ENCODE peak calls at places on chromosome 9, in eight cellular contexts. F is GM04504; R is CD8-positive, alpha-beta memory T cell; L is HT1080; M is left ventricle myocardium superior; V is adipocyte; X is posterior cingulate gyrus; S is effector CD4-positive, alpha-beta T cell. O is an unnamed sample.

GRCh38 chr9:120931278-120932085 is 4.9 kb upstream of the TRAF1 start:
- DNase-seq in X (no peak), F (no peak), S (peak), M (no peak), L (peak), R (peak), V (peak), O (peak)

GRCh38 chr9:3508531-3509374 is 17.0 kb downstream of the RFX3 start:
- DNase-seq in R (no peak), M (no peak), S (no peak), L (no peak), V (peak), X (no peak), F (no peak), O (no peak)

GRCh38 chr9:3490957-3491356 is 34.8 kb downstream of the RFX3 start:
- DNase-seq in M (no peak), F (no peak), L (no peak), V (no peak), X (no peak), R (no peak), S (no peak), O (no peak)

GRCh38 chr9:289121-289520 is 74.5 kb downstream of the DOCK8 start:
- DNase-seq in V (no peak), X (no peak), F (no peak), R (no peak), M (no peak), L (no peak), S (no peak), O (no peak)

GRCh38 chr9:117916291-117916690 is 212.1 kb downstream of the TLR4 start:
- DNase-seq in V (no peak), R (no peak), L (no peak), F (no peak), X (no peak), S (no peak), M (no peak), O (peak)

GRCh38 chr9:91839926-91840464 is 110.0 kb downstream of the ROR2 start:
- DNase-seq in F (no peak), L (no peak), V (no peak), R (no peak), X (no peak), S (no peak), M (no peak), O (no peak)

GRCh38 chr9:134182554-134183219 is 18.3 kb upstream of the RNU6ATAC start:
- DNase-seq in S (no peak), V (no peak), L (no peak), M (no peak), F (no peak), X (no peak), R (no peak), O (no peak)

GRCh38 chr9:35882996-35883395 is 12.8 kb upstream of the OR13J1 start:
- DNase-seq in R (no peak), V (peak), F (no peak), X (no peak), L (peak), M (no peak), S (no peak), O (no peak)

GRCh38 chr9:3527653-3527960 is 1.8 kb upstream of the RFX3 start:
- DNase-seq in F (no peak), M (no peak), L (peak), V (no peak), X (no peak), S (no peak), R (no peak), O (no peak)

GRCh38 chr9:14308751-14309140 is 5.2 kb downstream of the NFIB start:
- DNase-seq in M (no peak), X (no peak), R (no peak), S (no peak), V (no peak), F (no peak), L (no peak), O (no peak)

GRCh38 chr9:136185596-136185995 is 19.3 kb downstream of the LHX3 start:
- DNase-seq in F (no peak), X (no peak), S (no peak), L (no peak), V (no peak), M (no peak), R (no peak), O (no peak)

O was measured in choroid plexus epithelial cell.